ENCODE peak calls at places on chromosomes 13 and 19, in five cellular contexts. W is stimulated activated effector memory CD8-positive, alpha-beta T cell treated with anti-CD3 and anti-CD28 coated beads, Interleukin-12 subunit alpha, Interleukin-12 subunit beta, amount 100 ng/mL, for 72 hours; K is A549; G is lower lobe of right lung; Y is CD4-positive, CD25-positive, alpha-beta regulatory T cell. C is an unnamed sample.

GRCh38 chr13:42246541-42246940 is 25.4 kb upstream of the AKAP11 start:
- ATAC-seq in G (no peak), W (no peak), Y (no peak), K (no peak), C (no peak)

GRCh38 chr13:51246005-51246404 is 23.8 kb downstream of the FAM124A start:
- ATAC-seq in G (no peak), K (no peak), Y (no peak), W (no peak), C (no peak)

GRCh38 chr19:55704494-55705245 is 29.6 kb downstream of the EPN1 start:
- ATAC-seq in W (no peak), G (peak; percentile 50), K (no peak), Y (no peak), C (no peak)

GRCh38 chr13:73945871-73946270 is 188.3 kb downstream of the KLF12 start:
- ATAC-seq in Y (no peak), K (no peak), G (no peak), W (no peak), C (no peak)

GRCh38 chr19:11624064-11624463 is 26.8 kb downstream of the ZNF627 start:
- ATAC-seq in Y (no peak), G (peak; percentile 56), W (peak; percentile 60), K (no peak), C (peak; percentile 60)

GRCh38 chr19:46784262-46785053 is 3.9 kb downstream of the SLC1A5 start:
- ATAC-seq in W (peak; percentile 64), G (peak; percentile 61), Y (no peak), K (peak; percentile 67), C (peak; percentile 49)

GRCh38 chr13:99805361-99805760 is 166.2 kb downstream of the ZIC5 start:
- ATAC-seq in K (no peak), G (no peak), W (no peak), Y (no peak), C (no peak)

GRCh38 chr13:76882431-76882830 is 3.8 kb downstream of the KCTD12 start:
- ATAC-seq in W (no peak), Y (no peak), G (no peak), K (no peak), C (no peak)

GRCh38 chr19:23118400-23118799 is 1.6 kb downstream of the ZNF730 start:
- ATAC-seq in Y (no peak), W (no peak), K (no peak), G (no peak), C (no peak)

GRCh38 chr13:68696907-68697306 is 1410.7 kb upstream of the ATXN8OS start:
- ATAC-seq in K (no peak), G (no peak), W (no peak), Y (no peak), C (no peak)

GRCh38 chr19:49930483-49931011 is 1.2 kb upstream of the NUP62 start:
- ATAC-seq in K (no peak), Y (no peak), G (peak; percentile 2), W (no peak), C (no peak)

GRCh38 chr13:113815151-113816058 is 48.5 kb downstream of the GAS6 start:
- ATAC-seq in W (peak; percentile 33), G (peak; percentile 13), K (no peak), Y (no peak), C (peak; percentile 61)

GRCh38 chr13:77952276-77952675 is 33.6 kb upstream of the EDNRB start:
- ATAC-seq in W (no peak), G (no peak), Y (no peak), K (no peak), C (no peak)

GRCh38 chr13:50140153-50140552 is 124.9 kb downstream of the KCNRG start:
- ATAC-seq in W (peak; percentile 97), G (no peak), Y (no peak), K (no peak), C (peak; percentile 91)

GRCh38 chr19:18571564-18572344 is at the start of gene UBA52:
- ATAC-seq in K (peak; percentile 98), G (peak; percentile 98), Y (peak; percentile 96), W (peak; percentile 96), C (peak; percentile 98)

GRCh38 chr19:54803410-54803809 is at the start of gene KIR2DL4:
- ATAC-seq in Y (no peak), G (no peak), K (no peak), W (peak; percentile 75), C (no peak)

GRCh38 chr13:26457212-26457611 is 100.3 kb upstream of the WASF3 start:
- ATAC-seq in G (peak; percentile 76), K (no peak), Y (no peak), W (no peak), C (no peak)

GRCh38 chr13:20412761-20413355 is 112.8 kb downstream of the CRYL1 start:
- ATAC-seq in G (no peak), Y (no peak), K (no peak), W (peak; percentile 72), C (peak; percentile 71)

GRCh38 chr19:28948531-28948930 is 264.4 kb downstream of the UQCRFS1 start:
- ATAC-seq in G (no peak), W (no peak), K (no peak), Y (no peak), C (no peak)

GRCh38 chr19:35718345-35719041 is 690 bp downstream of the KMT2B start:
- ATAC-seq in G (no peak), W (peak; percentile 4), K (peak; percentile 1), Y (no peak), C (peak; percentile 3)

GRCh38 chr13:99258946-99259345 is 767 bp upstream of the GPR18 start:
- ATAC-seq in K (no peak), Y (peak; percentile 69), W (no peak), G (peak; percentile 57), C (peak; percentile 43)

GRCh38 chr19:32407004-32407992 is 1.7 kb downstream of the DPY19L3 start:
- ATAC-seq in W (no peak), G (peak; percentile 37), Y (no peak), K (no peak), C (no peak)

GRCh38 chr13:74230984-74231443 is 96.8 kb upstream of the KLF12 start:
- ATAC-seq in W (peak; percentile 99), K (no peak), Y (peak; percentile 83), G (no peak), C (peak; percentile 97)

GRCh38 chr19:27974082-27974513 is 1238.9 kb downstream of the UQCRFS1 start:
- ATAC-seq in W (no peak), K (peak; percentile 56), Y (no peak), G (no peak), C (no peak)

GRCh38 chr19:57338798-57339378 is 12.2 kb upstream of the ZNF304 start:
- ATAC-seq in G (no peak), Y (no peak), W (no peak), K (no peak), C (no peak)

GRCh38 chr13:99834246-99834645 is 137.3 kb downstream of the ZIC5 start:
- ATAC-seq in W (no peak), Y (no peak), K (no peak), G (no peak), C (no peak)

GRCh38 chr19:3722443-3723109 is 14.4 kb downstream of the TJP3 start:
- ATAC-seq in Y (no peak), W (no peak), K (no peak), G (peak; percentile 28), C (no peak)

GRCh38 chr13:99626461-99627082 is 125.3 kb downstream of the TM9SF2 start:
- ATAC-seq in Y (no peak), W (no peak), G (no peak), K (peak; percentile 68), C (no peak)

GRCh38 chr13:87172166-87172825 is 498.9 kb upstream of the SLITRK5 start:
- ATAC-seq in G (no peak), W (no peak), K (no peak), Y (no peak), C (no peak)

GRCh38 chr13:111944171-111944583 is 122.8 kb upstream of the SOX1 start:
- ATAC-seq in W (no peak), G (no peak), Y (no peak), K (no peak), C (peak; percentile 19)

C was measured in activated T-helper 17 cell treated with anti-CD3 and anti-CD28 coated beads, Interleukin-2, amount 50 U/mL, for 72 hours.